ENCODE peak calls at places on chromosomes 6 and 20, in four cellular contexts. B is GM12878, L is GM23338, N is mammary epithelial cell. M is an unnamed sample.

GRCh38 chr6:98844244-98845161 is 10.1 kb downstream of the POU3F2 start:
- DNase-seq in B (no peak), L (no peak), N (no peak), M (peak; percentile 58)

GRCh38 chr6:165889636-165890403 is 226.8 kb upstream of the PDE10A start:
- DNase-seq in B (no peak), L (peak; percentile 76), N (no peak), M (peak; percentile 50)

GRCh38 chr20:56247954-56248782 is at the start of gene MC3R:
- DNase-seq in B (no peak), L (peak; percentile 30), N (peak; percentile 39), M (peak; percentile 42)

GRCh38 chr6:52595000-52595795 is 18.3 kb upstream of the TRAM2 start:
- DNase-seq in B (peak; percentile 26), L (peak; percentile 56), N (peak; percentile 55), M (peak; percentile 51)

GRCh38 chr6:16758163-16758975 is 2.9 kb downstream of the ATXN1 start:
- DNase-seq in B (no peak), L (peak; percentile 51), N (peak; percentile 9), M (peak; percentile 59)

GRCh38 chr6:154319231-154319858 is 37.3 kb downstream of the IPCEF1 start:
- DNase-seq in B (no peak), L (no peak), N (no peak), M (peak; percentile 59)

GRCh38 chr6:132907915-132908314 is 93.5 kb downstream of the RPS12 start:
- DNase-seq in B (no peak), L (no peak), N (peak; percentile 21), M (peak; percentile 6)

GRCh38 chr6:28907394-28907793 is 16.4 kb downstream of the TRIM27 start:
- DNase-seq in B (no peak), L (no peak), N (peak; percentile 20), M (no peak)

GRCh38 chr6:35260642-35261570 is 1.4 kb downstream of the ZNF76 start:
- DNase-seq in B (no peak), L (no peak), N (no peak), M (no peak)

GRCh38 chr6:130518588-130518987 is 152.8 kb downstream of the TMEM200A start:
- DNase-seq in B (no peak), L (no peak), N (no peak), M (no peak)

GRCh38 chr6:9250852-9251251 is 815.5 kb upstream of the SLC35B3 start:
- DNase-seq in B (no peak), L (peak; percentile 87), N (peak; percentile 61), M (peak; percentile 59)

GRCh38 chr20:11344939-11345338 is 572.8 kb upstream of the BTBD3 start:
- DNase-seq in B (no peak), L (no peak), N (peak; percentile 32), M (no peak)

GRCh38 chr6:52333840-52334200 is 28.1 kb upstream of the PAQR8 start:
- DNase-seq in B (no peak), L (no peak), N (peak; percentile 9), M (no peak)

GRCh38 chr6:139828751-139829519 is 454.5 kb upstream of the CITED2 start:
- DNase-seq in B (no peak), L (no peak), N (no peak), M (peak; percentile 55)

GRCh38 chr6:84560431-84561375 is 203.7 kb downstream of the TBX18 start:
- DNase-seq in B (no peak), L (no peak), N (no peak), M (no peak)

GRCh38 chr20:31515072-31515774 is 981 bp downstream of the HM13 start:
- DNase-seq in B (no peak), L (no peak), N (no peak), M (no peak)

GRCh38 chr6:105781248-105781647 is 304.9 kb upstream of the PRDM1 start:
- DNase-seq in B (no peak), L (no peak), N (peak; percentile 85), M (no peak)

GRCh38 chr20:5569021-5569420 is 181.2 kb upstream of the SHLD1 start:
- DNase-seq in B (no peak), L (peak; percentile 27), N (peak; percentile 27), M (peak; percentile 70)

GRCh38 chr6:34924831-34925613 is 36.0 kb downstream of the ANKS1A start:
- DNase-seq in B (no peak), L (no peak), N (no peak), M (no peak)

GRCh38 chr6:110326609-110327008 is 31.5 kb downstream of the METTL24 start:
- DNase-seq in B (no peak), L (no peak), N (no peak), M (no peak)

GRCh38 chr20:51703446-51704287 is 64.5 kb downstream of the ATP9A start:
- DNase-seq in B (no peak), L (no peak), N (no peak), M (peak; percentile 87)

GRCh38 chr20:2528671-2529070 is 7.7 kb upstream of the TMC2 start:
- DNase-seq in B (no peak), L (no peak), N (no peak), M (no peak)

GRCh38 chr6:40390144-40390800 is 196.9 kb downstream of the LRFN2 start:
- DNase-seq in B (no peak), L (no peak), N (no peak), M (no peak)

GRCh38 chr20:35479798-35480197 is 24.4 kb downstream of the CEP250 start:
- DNase-seq in B (no peak), L (no peak), N (no peak), M (no peak)

GRCh38 chr20:53599910-53600632 is 6.4 kb upstream of the ZNF217 start:
- DNase-seq in B (no peak), L (no peak), N (no peak), M (no peak)

GRCh38 chr6:159372333-159372732 is 203.1 kb downstream of the FNDC1 start:
- DNase-seq in B (no peak), L (no peak), N (no peak), M (no peak)

GRCh38 chr20:42082611-42083010 is 464.4 kb upstream of the CHD6 start:
- DNase-seq in B (no peak), L (no peak), N (no peak), M (peak; percentile 39)

GRCh38 chr20:50848341-50848808 is 53.5 kb downstream of the BCAS4 start:
- DNase-seq in B (no peak), L (no peak), N (peak; percentile 71), M (no peak)

GRCh38 chr6:100381111-100381510 is 83.6 kb downstream of the SIM1 start:
- DNase-seq in B (no peak), L (no peak), N (no peak), M (no peak)

GRCh38 chr20:15179426-15180190 is 842.2 kb upstream of the FLRT3 start:
- DNase-seq in B (no peak), L (no peak), N (no peak), M (no peak)

GRCh38 chr6:88142299-88142668 is 23.9 kb downstream of the CNR1 start:
- DNase-seq in B (no peak), L (no peak), N (no peak), M (no peak)

GRCh38 chr6:131807321-131807643 is 538 bp upstream of the ENPP1 start:
- DNase-seq in B (no peak), L (no peak), N (no peak), M (no peak)
- TF ChIP-seq EZH2 in B (no peak), L (no peak), N (no peak), M (no peak)

DNA sequence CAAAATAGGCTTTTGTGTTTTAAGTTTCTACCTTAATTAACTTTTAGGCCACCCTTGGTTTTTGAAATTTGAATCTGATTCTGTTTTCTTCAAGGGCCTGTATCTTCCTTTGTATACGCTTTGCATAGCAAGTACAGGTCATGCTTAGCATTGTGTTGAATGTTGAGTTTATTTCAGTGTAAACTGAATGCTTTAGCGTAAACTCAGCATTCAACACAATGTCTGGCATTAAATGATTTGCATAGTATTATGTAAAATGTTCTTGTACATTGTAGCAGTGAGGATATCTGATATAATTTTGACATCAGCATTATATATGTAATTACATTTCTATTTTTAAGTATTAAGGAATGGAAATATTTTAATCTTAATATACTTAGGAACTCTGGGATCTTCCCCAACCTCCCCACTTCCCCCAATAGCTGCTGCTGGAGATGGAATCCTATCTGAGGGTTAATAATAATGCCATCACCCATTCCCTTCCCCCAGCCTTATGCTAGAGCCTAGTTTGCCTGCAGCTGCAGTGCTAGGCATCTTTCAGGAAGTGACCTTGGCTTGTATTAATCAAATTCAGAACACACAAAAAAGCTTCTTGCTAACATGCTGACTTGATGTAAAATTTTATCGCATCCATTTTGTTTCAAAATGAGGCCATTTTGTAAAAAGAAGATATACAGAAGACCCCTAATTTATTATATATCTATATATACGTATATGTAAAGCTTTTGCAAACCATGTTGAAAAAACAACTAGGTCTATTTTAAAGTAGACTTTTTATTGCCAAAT is 73.1 kb downstream of the NCOA3 start:
- DNase-seq in B (no peak), L (peak; percentile 13), N (no peak), M (peak; percentile 90)
- H3K4me3 ChIP-seq in B (no peak overlapping the region), L (no peak overlapping the region), N (no peak overlapping the region), M (no peak overlapping the region)

DNA sequence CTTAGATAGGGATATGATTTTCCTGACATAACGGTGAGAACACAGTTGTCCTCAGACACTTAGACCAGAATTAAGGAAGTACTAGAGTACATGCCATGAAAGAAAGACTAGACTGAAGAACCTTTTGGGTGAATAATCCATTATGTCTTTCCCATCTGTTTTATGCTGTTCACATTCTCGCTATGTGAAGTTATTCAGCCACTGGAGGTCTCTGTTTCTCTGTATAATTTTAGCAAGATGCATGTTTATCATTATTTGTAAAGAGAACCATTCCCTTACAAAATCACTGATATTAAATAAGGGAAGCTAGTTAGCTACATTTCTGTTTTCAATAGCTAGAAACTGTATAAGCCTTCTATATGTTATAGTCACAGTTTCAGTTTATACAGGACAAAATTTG is 391.9 kb downstream of the CD109 start:
- DNase-seq in B (no peak), L (peak; percentile 7), N (no peak), M (peak; percentile 42)
- TF ChIP-seq CTCF in B (no peak), L (peak; percentile 30), N (no peak), M (peak; percentile 44)

GRCh38 chr6:19691465-19692167 is 145.6 kb upstream of the ID4 start:
- DNase-seq in B (no peak), L (peak; percentile 88), N (no peak), M (peak; percentile 33)
- TF ChIP-seq EZH2 in B (no peak), L (no peak), N (peak; percentile 49), M (no peak)

DNA sequence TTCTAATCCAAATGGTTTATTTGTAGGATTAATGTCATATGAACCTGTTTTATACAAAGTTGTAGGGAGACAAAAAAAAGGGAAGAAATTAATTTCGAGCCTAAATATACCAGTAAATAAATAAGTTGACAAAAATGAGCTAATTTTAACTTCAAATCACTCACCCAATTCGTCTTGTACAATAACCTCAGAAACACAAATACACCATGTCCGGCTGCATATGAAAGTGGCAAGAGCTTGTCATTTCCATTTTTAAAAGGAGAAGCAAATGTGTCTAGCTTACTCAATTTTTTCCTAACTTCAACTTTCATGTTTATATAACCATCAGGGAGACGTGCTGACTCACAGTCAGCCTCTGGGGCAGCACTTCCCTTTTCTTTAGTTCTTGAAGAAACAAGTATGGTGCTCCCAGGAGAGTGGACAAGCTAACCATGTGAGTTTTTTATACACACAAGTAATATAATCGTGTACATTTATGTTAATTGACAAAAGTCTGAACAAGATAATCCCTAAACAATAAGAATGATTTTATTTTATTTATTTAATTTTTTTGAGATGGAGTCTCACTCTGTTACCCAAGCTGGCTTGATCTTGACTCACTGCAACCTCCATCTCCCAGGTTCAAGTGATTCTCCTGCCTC is 55.5 kb upstream of the SGK1 start:
- DNase-seq in B (peak; percentile 85), L (no peak), N (peak; percentile 74), M (no peak)
- H3K4me3 ChIP-seq in B (peak overlapping the region; percentile 15), L (no peak overlapping the region), N (no peak overlapping the region), M (no peak overlapping the region)

M was measured in A673.